ENCODE peak calls at places on chromosome 15, in ten cellular contexts. V, K, J, N, O, U, T, F, H and G are unnamed samples.

GRCh38 chr15:65334586-65335231 is 30.2 kb downstream of the RNU5B-1 start:
- DNase-seq in V (no peak), K (no peak), J (peak), N (no peak), O (no peak), U (no peak), T (no peak), F (no peak), H (no peak), G (no peak)

GRCh38 chr15:92451225-92451825 is 57.6 kb downstream of the ST8SIA2 start:
- DNase-seq in V (peak), K (no peak), J (no peak), N (peak), O (no peak), U (no peak), T (no peak), F (no peak), H (peak), G (peak)

GRCh38 chr15:99326235-99326634 is 75.0 kb downstream of the LRRC28 start:
- DNase-seq in V (peak), K (no peak), J (no peak), N (no peak), O (no peak), U (no peak), T (no peak), F (no peak), H (no peak), G (no peak)

GRCh38 chr15:76935620-76936019 is 4.1 kb downstream of the RCN2 start:
- DNase-seq in V (no peak), K (no peak), J (peak), N (no peak), O (no peak), U (no peak), T (peak), F (no peak), H (no peak), G (no peak)

GRCh38 chr15:25733856-25734679 is 129.1 kb downstream of the ATP10A start:
- DNase-seq in V (no peak), K (no peak), J (no peak), N (no peak), O (no peak), U (no peak), T (no peak), F (no peak), H (no peak), G (no peak)

GRCh38 chr15:79283252-79284048 is 928 bp downstream of the ANKRD34C start:
- DNase-seq in V (peak), K (no peak), J (peak), N (peak), O (peak), U (peak), T (no peak), F (no peak), H (peak), G (peak)

GRCh38 chr15:63483521-63484371 is 20.6 kb upstream of the USP3 start:
- DNase-seq in V (no peak), K (no peak), J (no peak), N (no peak), O (peak), U (no peak), T (peak), F (no peak), H (no peak), G (no peak)

GRCh38 chr15:25862469-25863066 is 559 bp downstream of the ATP10A start:
- DNase-seq in V (peak), K (no peak), J (peak), N (no peak), O (no peak), U (no peak), T (no peak), F (no peak), H (peak), G (peak)

GRCh38 chr15:40333922-40334492 is 6.7 kb downstream of the CCDC9B start:
- DNase-seq in V (no peak), K (peak), J (no peak), N (peak), O (no peak), U (peak), T (no peak), F (no peak), H (no peak), G (no peak)

GRCh38 chr15:82790321-82790720 is 15.5 kb downstream of the FSD2 start:
- DNase-seq in V (no peak), K (no peak), J (no peak), N (no peak), O (no peak), U (no peak), T (no peak), F (no peak), H (no peak), G (no peak)

GRCh38 chr15:50669611-50670010 is 17.0 kb downstream of the TRPM7 start:
- DNase-seq in V (no peak), K (no peak), J (no peak), N (no peak), O (no peak), U (no peak), T (no peak), F (no peak), H (no peak), G (no peak)

GRCh38 chr15:38886315-38887163 is 321.9 kb upstream of the RASGRP1 start:
- DNase-seq in V (peak), K (no peak), J (no peak), N (peak), O (no peak), U (no peak), T (no peak), F (no peak), H (peak), G (peak)

GRCh38 chr15:85089929-85090597 is 108.4 kb downstream of the PDE8A start:
- DNase-seq in V (no peak), K (no peak), J (no peak), N (no peak), O (no peak), U (no peak), T (no peak), F (no peak), H (no peak), G (no peak)

GRCh38 chr15:69559440-69560215 is 107.0 kb downstream of the RPLP1 start:
- DNase-seq in V (no peak), K (no peak), J (no peak), N (no peak), O (no peak), U (no peak), T (no peak), F (no peak), H (peak), G (no peak)

GRCh38 chr15:69565066-69565465 is 112.4 kb downstream of the RPLP1 start:
- DNase-seq in V (no peak), K (no peak), J (no peak), N (no peak), O (no peak), U (no peak), T (no peak), F (no peak), H (no peak), G (no peak)

GRCh38 chr15:69562097-69562496 is 109.5 kb downstream of the RPLP1 start:
- DNase-seq in V (no peak), K (no peak), J (no peak), N (no peak), O (no peak), U (no peak), T (no peak), F (no peak), H (no peak), G (no peak)

GRCh38 chr15:69561071-69561784 is 108.6 kb downstream of the RPLP1 start:
- DNase-seq in V (no peak), K (no peak), J (no peak), N (no peak), O (no peak), U (no peak), T (no peak), F (no peak), H (no peak), G (no peak)

DNA sequence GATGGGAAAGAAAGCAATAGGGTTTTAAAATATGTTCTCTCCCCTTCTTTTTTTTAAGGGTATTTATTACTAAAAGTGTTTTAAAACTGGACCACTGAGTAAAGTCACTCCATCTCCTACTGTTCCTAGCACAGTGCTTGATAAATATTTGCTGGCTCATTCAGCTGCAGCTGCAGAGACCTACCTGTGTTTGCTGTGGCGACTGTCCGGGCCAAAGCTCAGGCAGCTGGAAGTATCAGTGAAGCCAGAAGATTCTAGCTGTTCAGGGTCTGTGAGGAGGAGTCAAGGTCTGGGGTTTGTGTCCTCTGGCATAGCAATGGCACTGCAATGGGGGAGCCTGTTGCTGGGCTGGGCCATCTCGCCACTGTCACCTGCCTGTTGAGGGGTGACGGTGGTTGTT is 109.9 kb downstream of the RPLP1 start:
- DNase-seq in V (no peak), K (no peak), J (no peak), N (no peak), O (no peak), U (no peak), T (no peak), F (no peak), H (no peak), G (no peak)
- H3K27ac ChIP-seq in V (no peak), K (no peak), J (no peak), N (no peak), O (no peak), U (no peak), T (no peak), F (no peak), H (no peak), G (no peak)

GRCh38 chr15:22917556-22917955 is 62.6 kb downstream of the CYFIP1 start:
- DNase-seq in V (no peak), K (no peak), J (no peak), N (no peak), O (no peak), U (no peak), T (no peak), F (no peak), H (no peak), G (no peak)

GRCh38 chr15:22918056-22918455 is 62.1 kb downstream of the CYFIP1 start:
- DNase-seq in V (peak), K (no peak), J (no peak), N (peak), O (no peak), U (no peak), T (no peak), F (peak), H (peak), G (peak)

GRCh38 chr15:22913646-22914380 is 66.4 kb downstream of the CYFIP1 start:
- DNase-seq in V (no peak), K (no peak), J (no peak), N (no peak), O (no peak), U (no peak), T (no peak), F (no peak), H (no peak), G (no peak)

GRCh38 chr15:22916606-22917350 is 63.4 kb downstream of the CYFIP1 start:
- DNase-seq in V (no peak), K (no peak), J (no peak), N (no peak), O (no peak), U (no peak), T (no peak), F (no peak), H (no peak), G (no peak)

DNA sequence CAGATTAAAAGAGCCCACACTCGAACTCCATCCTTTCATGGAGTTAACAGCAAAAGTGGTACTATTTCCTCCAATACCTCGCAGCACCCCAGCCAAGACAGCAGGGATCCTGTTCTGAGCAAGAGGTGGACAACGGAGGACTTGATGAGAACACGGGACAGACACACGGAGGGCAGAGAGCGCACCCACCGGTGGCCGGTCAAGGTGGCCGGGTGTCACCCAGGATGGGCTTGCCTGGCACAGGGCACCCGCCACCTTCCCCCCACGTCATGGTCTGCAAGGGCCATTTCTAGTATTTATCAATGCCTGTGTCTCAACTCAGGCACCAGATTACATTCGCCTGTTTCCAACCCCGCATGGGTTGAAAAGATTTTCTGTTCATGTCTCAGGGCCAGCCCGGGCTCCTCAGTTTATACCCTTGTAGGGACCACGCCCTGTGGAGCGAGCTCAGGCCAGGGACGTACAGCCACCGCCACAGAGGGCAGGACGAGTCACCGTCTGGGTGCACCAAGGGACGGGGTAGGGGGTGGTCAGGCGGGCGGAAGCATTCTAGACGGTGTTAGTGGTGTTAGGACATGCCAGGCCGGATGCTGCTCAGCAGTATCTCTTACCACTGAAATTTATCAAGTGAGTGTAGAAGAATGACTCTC is 64.2 kb downstream of the CYFIP1 start:
- DNase-seq in V (peak), K (no peak), J (no peak), N (peak), O (no peak), U (no peak), T (no peak), F (no peak), H (no peak), G (no peak)
- H3K9ac ChIP-seq in V (no peak), K (no peak), J (no peak), N (no peak), O (no peak), U (no peak), T (no peak), F (no peak), H (no peak), G (no peak)

GRCh38 chr15:28888302-28888894 is 2.6 kb downstream of the APBA2 start:
- DNase-seq in V (no peak), K (no peak), J (no peak), N (no peak), O (no peak), U (no peak), T (no peak), F (no peak), H (no peak), G (no peak)

GRCh38 chr15:28885289-28885629 is 515 bp upstream of the APBA2 start:
- DNase-seq in V (no peak), K (no peak), J (no peak), N (no peak), O (no peak), U (no peak), T (no peak), F (no peak), H (no peak), G (no peak)

GRCh38 chr15:28887344-28888174 is 1.8 kb downstream of the APBA2 start:
- DNase-seq in V (no peak), K (no peak), J (no peak), N (no peak), O (no peak), U (no peak), T (no peak), F (no peak), H (no peak), G (peak)

GRCh38 chr15:28885630-28886430 is at the start of gene APBA2:
- DNase-seq in V (peak), K (no peak), J (peak), N (peak), O (peak), U (no peak), T (no peak), F (no peak), H (peak), G (peak)

GRCh38 chr15:28886431-28887343 is 913 bp downstream of the APBA2 start:
- DNase-seq in V (no peak), K (no peak), J (peak), N (no peak), O (no peak), U (no peak), T (no peak), F (no peak), H (no peak), G (no peak)
- TF ChIP-seq EZH2 in V (no peak), K (peak), J (no peak), N (no peak), O (no peak), U (no peak), T (no peak), F (no peak), H (peak), G (no peak)

GRCh38 chr15:41937568-41937923 is 34.8 kb downstream of the EHD4 start:
- DNase-seq in V (no peak), K (no peak), J (no peak), N (no peak), O (no peak), U (no peak), T (no peak), F (no peak), H (no peak), G (no peak)

GRCh38 chr15:41935566-41936020 is 36.8 kb downstream of the EHD4 start:
- DNase-seq in V (peak), K (no peak), J (no peak), N (no peak), O (peak), U (peak), T (no peak), F (no peak), H (no peak), G (peak)

GRCh38 chr15:41934843-41935242 is 37.5 kb downstream of the EHD4 start:
- DNase-seq in V (peak), K (peak), J (no peak), N (no peak), O (no peak), U (peak), T (no peak), F (no peak), H (no peak), G (peak)

GRCh38 chr15:41936155-41936554 is 36.2 kb downstream of the EHD4 start:
- DNase-seq in V (no peak), K (no peak), J (no peak), N (no peak), O (no peak), U (no peak), T (no peak), F (no peak), H (no peak), G (no peak)

GRCh38 chr15:41936649-41937567 is 35.4 kb downstream of the EHD4 start:
- DNase-seq in V (no peak), K (no peak), J (no peak), N (peak), O (no peak), U (peak), T (no peak), F (no peak), H (peak), G (no peak)
- H3K27ac ChIP-seq in V (no peak), K (no peak), J (no peak), N (peak), O (no peak), U (no peak), T (peak), F (no peak), H (peak), G (no peak)

GRCh38 chr15:90645873-90646605 is 71.1 kb upstream of the BLM start:
- DNase-seq in V (no peak), K (no peak), J (no peak), N (no peak), O (no peak), U (no peak), T (no peak), F (no peak), H (peak), G (no peak)
- H3K9ac ChIP-seq in V (no peak), K (no peak), J (no peak), N (no peak), O (no peak), U (no peak), T (no peak), F (no peak), H (no peak), G (no peak)

GRCh38 chr15:67822537-67823370 is 2.6 kb upstream of the SKOR1 start:
- DNase-seq in V (no peak), K (no peak), J (no peak), N (no peak), O (no peak), U (no peak), T (no peak), F (no peak), H (no peak), G (no peak)
- TF ChIP-seq EZH2 in V (peak), K (no peak), J (no peak), N (peak), O (no peak), U (no peak), T (no peak), F (no peak), H (peak), G (no peak)